ENCODE peak calls at places on chromosomes 6 and 20, in four cellular contexts. E is foreskin fibroblast, I is activated T-cell treated with anti-CD3 and anti-CD28 coated beads for 1 hour, P is DMS 273 treated with DMSO at 0.1 percent for 48 hours. X is an unnamed sample.

GRCh38 chr6:38156818-38157565 is 337.5 kb downstream of the ZFAND3 start:
- DNase-seq in P (no peak), I (no peak), E (no peak), X (no peak)

GRCh38 chr6:151137441-151137984 is 102.3 kb upstream of the AKAP12 start:
- DNase-seq in I (no peak), P (no peak), E (no peak), X (no peak)

GRCh38 chr6:4253604-4254211 is 118.3 kb upstream of the ECI2 start:
- DNase-seq in E (peak), P (peak), I (no peak), X (peak)

GRCh38 chr6:168322966-168323365 is 3.4 kb upstream of the DACT2 start:
- DNase-seq in P (no peak), I (no peak), E (no peak), X (no peak)

GRCh38 chr6:152004036-152004566 is 196.6 kb downstream of the ESR1 start:
- DNase-seq in P (no peak), E (peak), I (no peak), X (peak)

GRCh38 chr6:36427781-36428345 is 14.8 kb downstream of the PXT1 start:
- DNase-seq in I (no peak), E (peak), P (no peak), X (peak)

GRCh38 chr6:15266423-15266996 is 20.6 kb downstream of the JARID2 start:
- DNase-seq in P (no peak), E (no peak), I (no peak), X (no peak)

GRCh38 chr20:18431206-18431605 is 35.6 kb downstream of the DZANK1 start:
- DNase-seq in P (no peak), E (peak), I (no peak), X (no peak)

GRCh38 chr20:59742351-59743095 is 138.2 kb downstream of the PHACTR3 start:
- DNase-seq in E (no peak), P (no peak), I (no peak), X (no peak)

GRCh38 chr6:107800564-107801164 is 23.4 kb downstream of the SCML4 start:
- DNase-seq in P (no peak), E (peak), I (no peak), X (no peak)

GRCh38 chr6:21808551-21809181 is 215.1 kb downstream of the SOX4 start:
- DNase-seq in I (no peak), E (peak), P (peak), X (no peak)

X was measured in HFFc6.